ENCODE peak calls at places on chromosome 10, in four cellular contexts. One of them, this sample, is unnamed.
A peak's percentile ranks its signal among the peaks of the same experiment; 100 is the strongest.

GRCh38 chr10:119302591-119303253 is 95.4 kb downstream of the GRK5 start:
- DNase-seq in GM12878: no peak
- DNase-seq in WTC11: no peak
- DNase-seq in HepG2: peak; percentile 10
- DNase-seq in this sample: no peak

GRCh38 chr10:18214692-18215563 is 74.7 kb downstream of the CACNB2 start:
- DNase-seq in GM12878: no peak
- DNase-seq in WTC11: peak; percentile 61
- DNase-seq in HepG2: peak; percentile 16
- DNase-seq in this sample: peak; percentile 47

GRCh38 chr10:92690211-92691041 is 671 bp downstream of the HHEX start:
- DNase-seq in GM12878: no peak
- DNase-seq in WTC11: peak; percentile 52
- DNase-seq in HepG2: no peak
- DNase-seq in this sample: peak; percentile 50

GRCh38 chr10:98196985-98197384 is 62.5 kb downstream of the R3HCC1L start:
- DNase-seq in GM12878: no peak
- DNase-seq in WTC11: no peak
- DNase-seq in HepG2: no peak
- DNase-seq in this sample: no peak

GRCh38 chr10:58385784-58386112 is 538 bp downstream of the TFAM start:
- DNase-seq in GM12878: no peak
- DNase-seq in WTC11: peak; percentile 40
- DNase-seq in HepG2: peak; percentile 2
- DNase-seq in this sample: peak; percentile 74

GRCh38 chr10:33914746-33915145 is 580.3 kb upstream of the NRP1 start:
- DNase-seq in GM12878: no peak
- DNase-seq in WTC11: no peak
- DNase-seq in HepG2: no peak
- DNase-seq in this sample: no peak

GRCh38 chr10:118020365-118020764 is 26.4 kb downstream of the RAB11FIP2 start:
- DNase-seq in GM12878: no peak
- DNase-seq in WTC11: peak; percentile 56
- DNase-seq in HepG2: no peak
- DNase-seq in this sample: no peak

GRCh38 chr10:104077282-104078151 is 8.2 kb downstream of the COL17A1 start:
- DNase-seq in GM12878: no peak
- DNase-seq in WTC11: peak; percentile 33
- DNase-seq in HepG2: no peak
- DNase-seq in this sample: no peak

GRCh38 chr10:71742301-71743098 is 22.9 kb upstream of the C10orf105 start:
- DNase-seq in GM12878: no peak
- DNase-seq in WTC11: no peak
- DNase-seq in HepG2: no peak
- DNase-seq in this sample: no peak
- TF ChIP-seq TCF7 in GM12878: no peak
- TF ChIP-seq TCF7 in WTC11: no peak
- TF ChIP-seq TCF7 in HepG2: no peak
- TF ChIP-seq TCF7 in this sample: no peak

GRCh38 chr10:83195021-83195420 is 944.3 kb upstream of the GHITM start:
- DNase-seq in GM12878: no peak
- DNase-seq in WTC11: no peak
- DNase-seq in HepG2: no peak
- DNase-seq in this sample: no peak

GRCh38 chr10:83184641-83185040 is 954.7 kb upstream of the GHITM start:
- DNase-seq in GM12878: no peak
- DNase-seq in WTC11: no peak
- DNase-seq in HepG2: no peak
- DNase-seq in this sample: no peak

GRCh38 chr10:83190614-83191013 is 948.7 kb upstream of the GHITM start:
- DNase-seq in GM12878: no peak
- DNase-seq in WTC11: no peak
- DNase-seq in HepG2: no peak
- DNase-seq in this sample: no peak
- TF ChIP-seq TCF7 in GM12878: no peak
- TF ChIP-seq TCF7 in WTC11: no peak
- TF ChIP-seq TCF7 in HepG2: no peak
- TF ChIP-seq TCF7 in this sample: no peak

GRCh38 chr10:71211759-71212248 is 566 bp upstream of the UNC5B start:
- DNase-seq in GM12878: no peak
- DNase-seq in WTC11: no peak
- DNase-seq in HepG2: peak; percentile 35
- DNase-seq in this sample: no peak
- TF ChIP-seq TCF7 in GM12878: no peak
- TF ChIP-seq TCF7 in WTC11: no peak
- TF ChIP-seq TCF7 in HepG2: no peak
- TF ChIP-seq TCF7 in this sample: no peak

GRCh38 chr10:82813856-82814255 is 938.9 kb downstream of the NRG3 start:
- DNase-seq in GM12878: no peak
- DNase-seq in WTC11: no peak
- DNase-seq in HepG2: peak; percentile 2
- DNase-seq in this sample: no peak
- TF ChIP-seq TCF7 in GM12878: peak; percentile 59
- TF ChIP-seq TCF7 in WTC11: no peak
- TF ChIP-seq TCF7 in HepG2: no peak
- TF ChIP-seq TCF7 in this sample: no peak

DNA sequence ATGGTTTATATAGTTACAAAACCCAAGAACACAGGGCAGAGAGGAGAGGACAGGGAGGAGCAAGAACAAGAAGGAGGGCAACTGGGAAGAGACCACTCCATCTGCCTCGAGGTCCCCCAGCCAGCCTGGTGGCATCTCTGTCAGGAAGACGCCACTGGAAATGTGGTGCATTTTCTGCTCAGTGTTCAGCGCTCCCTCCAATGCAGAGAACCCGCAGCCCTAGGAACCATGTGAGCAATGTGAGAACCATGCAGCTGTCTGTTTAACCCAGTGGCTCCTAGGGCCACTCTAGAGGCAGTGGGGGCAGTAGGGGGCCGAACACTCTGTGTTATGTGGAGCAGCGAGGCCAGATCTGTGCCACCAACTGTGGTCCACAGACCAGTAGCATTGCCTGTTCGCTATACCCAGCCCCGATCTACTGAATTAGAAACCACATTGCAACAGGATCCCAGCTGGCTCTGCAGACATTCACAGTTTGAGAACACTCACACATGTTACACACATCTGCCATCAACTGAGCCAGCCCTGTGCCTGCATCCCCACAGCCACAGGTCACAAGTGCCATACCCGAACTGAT is 110.2 kb downstream of the CPXM2 start:
- DNase-seq in GM12878: no peak
- DNase-seq in WTC11: no peak
- DNase-seq in HepG2: no peak
- DNase-seq in this sample: no peak
- TF ChIP-seq TCF7 in GM12878: no peak
- TF ChIP-seq TCF7 in WTC11: no peak
- TF ChIP-seq TCF7 in HepG2: no peak
- TF ChIP-seq TCF7 in this sample: no peak

GRCh38 chr10:100504101-100504500 is 15.6 kb downstream of the SEC31B start:
- DNase-seq in GM12878: no peak
- DNase-seq in WTC11: no peak
- DNase-seq in HepG2: peak; percentile 13
- DNase-seq in this sample: no peak
- TF ChIP-seq TCF7 in GM12878: no peak
- TF ChIP-seq TCF7 in WTC11: no peak
- TF ChIP-seq TCF7 in HepG2: no peak
- TF ChIP-seq TCF7 in this sample: no peak

GRCh38 chr10:125162181-125162906 is 2.0 kb upstream of the CTBP2 start:
- DNase-seq in GM12878: no peak
- DNase-seq in WTC11: peak; percentile 66
- DNase-seq in HepG2: no peak
- DNase-seq in this sample: no peak
- TF ChIP-seq TCF7 in GM12878: no peak
- TF ChIP-seq TCF7 in WTC11: no peak
- TF ChIP-seq TCF7 in HepG2: no peak
- TF ChIP-seq TCF7 in this sample: no peak

GRCh38 chr10:3196482-3196881 is 23.9 kb upstream of the PITRM1 start:
- DNase-seq in GM12878: no peak
- DNase-seq in WTC11: no peak
- DNase-seq in HepG2: no peak
- DNase-seq in this sample: no peak

GRCh38 chr10:3198900-3199299 is 26.3 kb upstream of the PITRM1 start:
- DNase-seq in GM12878: no peak
- DNase-seq in WTC11: no peak
- DNase-seq in HepG2: no peak
- DNase-seq in this sample: no peak

GRCh38 chr10:3195706-3196105 is 23.1 kb upstream of the PITRM1 start:
- DNase-seq in GM12878: no peak
- DNase-seq in WTC11: no peak
- DNase-seq in HepG2: no peak
- DNase-seq in this sample: no peak

GRCh38 chr10:3196971-3197353 is 24.4 kb upstream of the PITRM1 start:
- DNase-seq in GM12878: no peak
- DNase-seq in WTC11: no peak
- DNase-seq in HepG2: no peak
- DNase-seq in this sample: no peak

DNA sequence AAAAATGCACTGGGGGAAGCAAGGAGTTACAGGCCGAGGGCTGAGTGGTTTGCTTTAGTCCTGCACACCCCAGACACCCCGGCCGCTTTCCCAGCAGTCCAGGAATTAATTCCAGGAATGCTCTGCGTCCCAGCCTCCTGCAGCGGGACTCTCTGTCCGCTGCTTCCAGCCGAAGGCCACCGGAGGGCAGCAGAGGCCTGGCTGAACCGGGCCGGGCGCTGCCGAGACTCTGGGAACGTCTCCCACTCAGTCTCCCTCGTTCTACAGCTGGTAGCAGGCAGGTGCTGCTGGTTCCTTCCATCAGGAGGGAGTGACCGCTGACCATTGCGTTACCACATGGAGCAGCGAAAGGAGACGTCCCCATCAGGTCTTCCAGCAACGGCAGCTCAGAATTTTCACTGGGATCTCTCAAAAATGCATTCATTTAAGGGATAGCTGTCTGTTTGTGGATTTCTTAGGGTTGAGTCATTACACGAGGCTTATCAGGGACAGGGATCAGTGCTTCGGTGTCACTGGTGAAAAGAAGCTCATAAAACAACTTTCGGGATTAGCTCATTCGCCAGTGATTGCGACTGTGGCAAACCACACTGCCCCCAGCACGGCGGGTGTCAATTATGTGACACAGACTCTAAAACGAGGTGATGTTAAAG is 24.9 kb upstream of the PITRM1 start:
- DNase-seq in GM12878: peak; percentile 24
- DNase-seq in WTC11: peak; percentile 86
- DNase-seq in HepG2: peak; percentile 36
- DNase-seq in this sample: peak; percentile 78
- TF ChIP-seq TCF7 in GM12878: peak; percentile 16
- TF ChIP-seq TCF7 in WTC11: no peak
- TF ChIP-seq TCF7 in HepG2: no peak
- TF ChIP-seq TCF7 in this sample: no peak

DNA sequence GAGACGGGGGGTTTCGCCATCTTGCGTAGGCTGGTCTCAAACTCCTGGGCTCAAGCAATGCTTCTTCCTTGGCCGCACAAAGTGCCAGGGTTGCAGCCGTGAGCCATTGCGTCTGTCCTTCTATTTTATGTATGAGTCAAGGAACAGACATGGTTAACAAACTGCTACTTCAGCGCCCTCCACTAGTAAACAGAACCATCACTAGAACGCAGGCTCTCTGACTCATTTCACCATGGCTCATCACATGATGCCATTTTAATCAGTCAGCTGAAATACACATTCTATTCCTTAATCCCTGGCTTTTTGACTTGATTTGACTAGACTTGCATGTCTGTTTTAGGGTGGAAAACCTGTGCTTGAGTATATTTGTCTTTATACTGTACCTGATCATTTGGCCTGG is 41.3 kb downstream of the CELF2 start:
- DNase-seq in GM12878: no peak
- DNase-seq in WTC11: no peak
- DNase-seq in HepG2: no peak
- DNase-seq in this sample: no peak
- TF ChIP-seq TCF7 in GM12878: no peak
- TF ChIP-seq TCF7 in WTC11: no peak
- TF ChIP-seq TCF7 in HepG2: no peak
- TF ChIP-seq TCF7 in this sample: no peak

DNA sequence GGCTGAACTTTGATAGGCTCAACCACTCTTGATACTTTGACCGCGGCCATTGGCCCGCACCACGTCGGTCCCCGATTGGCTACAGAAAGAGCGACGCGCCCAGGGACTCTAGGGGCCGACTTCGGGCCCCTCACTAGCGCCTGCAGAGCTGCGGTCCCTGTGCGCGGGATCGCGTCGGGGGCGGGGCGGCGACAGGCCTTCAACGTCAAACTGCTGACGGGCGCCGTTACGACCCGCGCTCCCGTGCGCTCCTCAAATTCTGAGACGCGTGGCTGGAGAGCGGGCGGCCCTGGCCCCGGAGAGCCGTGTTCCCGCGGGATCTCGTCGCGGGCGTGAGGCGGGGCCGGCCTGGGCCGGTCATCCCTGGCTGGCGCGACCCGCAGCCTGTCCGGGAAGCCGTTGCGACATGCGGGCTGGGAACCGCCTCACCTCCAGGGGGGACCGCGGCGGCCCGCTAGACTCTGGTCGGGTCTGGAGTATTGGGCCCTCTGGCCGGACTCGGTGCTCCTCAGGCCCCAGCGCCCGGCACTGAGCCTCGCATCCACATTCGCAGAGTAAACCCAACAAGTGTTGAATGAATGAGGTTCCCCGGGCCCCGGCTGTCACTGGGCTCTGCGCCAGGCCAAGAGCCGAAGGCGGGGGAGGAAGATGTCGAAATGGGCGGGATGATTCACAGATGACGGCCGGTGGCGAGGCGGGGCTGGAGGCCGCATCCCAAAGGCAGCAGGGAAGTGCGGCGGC is 644 bp upstream of the SLC25A28 start:
- DNase-seq in GM12878: peak; percentile 26
- DNase-seq in WTC11: peak; percentile 90
- DNase-seq in HepG2: peak; percentile 83
- DNase-seq in this sample: peak; percentile 96
- TF ChIP-seq TCF7 in GM12878: no peak
- TF ChIP-seq TCF7 in WTC11: no peak
- TF ChIP-seq TCF7 in HepG2: peak; percentile 14
- TF ChIP-seq TCF7 in this sample: no peak

This sample was measured in K562.